ENCODE peak calls at places on chromosomes 16 and 17, in seven cellular contexts. O is sigmoid colon, D is GM23338, M is cardiac muscle cell, R is lung, W is adrenal gland, F is gastrocnemius medialis. X is an unnamed sample.
A peak's percentile ranks its signal among the peaks of the same experiment; 100 is the strongest.

GRCh38 chr16:1042776-1043349 is 29.7 kb upstream of the SSTR5 start:
- DNase-seq in O (no peak), D (no peak), M (no peak), R (no peak), W (no peak), F (no peak), X (no peak)

GRCh38 chr17:37527249-37527851 is 37.7 kb downstream of the DUSP14 start:
- DNase-seq in O (no peak), D (peak; percentile 92), M (peak; percentile 61), R (no peak), W (no peak), F (no peak), X (peak; percentile 25)

GRCh38 chr16:29925805-29926674 is at the start of gene KCTD13:
- DNase-seq in O (peak; percentile 91), D (peak; percentile 94), M (peak; percentile 93), R (peak; percentile 84), W (peak; percentile 76), F (peak; percentile 73), X (peak; percentile 90)

GRCh38 chr17:57009737-57010445 is 32.0 kb downstream of the SCPEP1 start:
- DNase-seq in O (no peak), D (peak; percentile 92), M (peak; percentile 47), R (peak; percentile 51), W (peak; percentile 38), F (peak; percentile 25), X (peak; percentile 68)

GRCh38 chr17:81599719-81600486 is 37.0 kb downstream of the NPLOC4 start:
- DNase-seq in O (peak; percentile 73), D (peak; percentile 20), M (no peak), R (no peak), W (peak; percentile 51), F (no peak), X (no peak)

GRCh38 chr17:30950189-30950588 is 20.6 kb upstream of the RNF135 start:
- DNase-seq in O (no peak), D (no peak), M (no peak), R (no peak), W (no peak), F (no peak), X (no peak)

GRCh38 chr16:6576646-6577045 is 756.0 kb upstream of the RBFOX1 start:
- DNase-seq in O (no peak), D (no peak), M (no peak), R (no peak), W (no peak), F (no peak), X (no peak)

GRCh38 chr17:6471531-6472465 is 27.5 kb downstream of the PIMREG start:
- DNase-seq in O (no peak), D (peak; percentile 34), M (no peak), R (no peak), W (peak; percentile 59), F (no peak), X (no peak)

GRCh38 chr16:22670044-22670536 is 143.9 kb upstream of the HS3ST2 start:
- DNase-seq in O (peak; percentile 56), D (no peak), M (no peak), R (no peak), W (no peak), F (no peak), X (no peak)

GRCh38 chr17:16427020-16427419 is 11.6 kb downstream of the TRPV2 start:
- DNase-seq in O (no peak), D (no peak), M (no peak), R (no peak), W (no peak), F (no peak), X (no peak)

GRCh38 chr16:64478258-64478906 is 643.5 kb downstream of the CDH11 start:
- DNase-seq in O (no peak), D (no peak), M (peak; percentile 14), R (peak; percentile 53), W (peak; percentile 17), F (no peak), X (no peak)

GRCh38 chr17:42536372-42537155 is 523 bp downstream of the NAGLU start:
- DNase-seq in O (peak; percentile 96), D (peak; percentile 90), M (peak; percentile 87), R (peak; percentile 88), W (peak; percentile 94), F (peak; percentile 87), X (peak; percentile 90)

GRCh38 chr16:14307623-14308356 is 236.7 kb downstream of the MRTFB start:
- DNase-seq in O (no peak), D (peak; percentile 21), M (no peak), R (no peak), W (peak; percentile 74), F (peak; percentile 91), X (no peak)

GRCh38 chr17:7823581-7824001 is 10.4 kb upstream of the KDM6B start:
- DNase-seq in O (no peak), D (peak; percentile 63), M (no peak), R (no peak), W (no peak), F (no peak), X (no peak)

GRCh38 chr16:79369796-79370195 is 230.7 kb downstream of the MAF start:
- DNase-seq in O (no peak), D (no peak), M (no peak), R (no peak), W (no peak), F (peak; percentile 76), X (no peak)

GRCh38 chr17:45965741-45966140 is 33.3 kb upstream of the STH start:
- DNase-seq in O (no peak), D (no peak), M (no peak), R (no peak), W (no peak), F (no peak), X (no peak)

GRCh38 chr16:71732587-71732986 is 8.1 kb upstream of the PHLPP2 start:
- DNase-seq in O (no peak), D (no peak), M (no peak), R (no peak), W (no peak), F (no peak), X (no peak)

GRCh38 chr17:77687921-77688320 is 270.6 kb upstream of the TNRC6C start:
- DNase-seq in O (no peak), D (no peak), M (no peak), R (no peak), W (no peak), F (no peak), X (no peak)

GRCh38 chr17:1413281-1413791 is 13.3 kb upstream of the YWHAE start:
- DNase-seq in O (no peak), D (no peak), M (no peak), R (peak; percentile 77), W (peak; percentile 88), F (peak; percentile 90), X (peak; percentile 38)

GRCh38 chr17:31216053-31216751 is 80.8 kb downstream of the OMG start:
- DNase-seq in O (no peak), D (peak; percentile 77), M (peak; percentile 51), R (no peak), W (no peak), F (no peak), X (no peak)

GRCh38 chr16:20814761-20815160 is 8.4 kb downstream of the REXO5 start:
- DNase-seq in O (no peak), D (no peak), M (no peak), R (no peak), W (no peak), F (no peak), X (no peak)

GRCh38 chr17:57138956-57139576 is 54.0 kb downstream of the AKAP1 start:
- DNase-seq in O (no peak), D (peak; percentile 31), M (no peak), R (no peak), W (no peak), F (peak; percentile 68), X (no peak)

DNA sequence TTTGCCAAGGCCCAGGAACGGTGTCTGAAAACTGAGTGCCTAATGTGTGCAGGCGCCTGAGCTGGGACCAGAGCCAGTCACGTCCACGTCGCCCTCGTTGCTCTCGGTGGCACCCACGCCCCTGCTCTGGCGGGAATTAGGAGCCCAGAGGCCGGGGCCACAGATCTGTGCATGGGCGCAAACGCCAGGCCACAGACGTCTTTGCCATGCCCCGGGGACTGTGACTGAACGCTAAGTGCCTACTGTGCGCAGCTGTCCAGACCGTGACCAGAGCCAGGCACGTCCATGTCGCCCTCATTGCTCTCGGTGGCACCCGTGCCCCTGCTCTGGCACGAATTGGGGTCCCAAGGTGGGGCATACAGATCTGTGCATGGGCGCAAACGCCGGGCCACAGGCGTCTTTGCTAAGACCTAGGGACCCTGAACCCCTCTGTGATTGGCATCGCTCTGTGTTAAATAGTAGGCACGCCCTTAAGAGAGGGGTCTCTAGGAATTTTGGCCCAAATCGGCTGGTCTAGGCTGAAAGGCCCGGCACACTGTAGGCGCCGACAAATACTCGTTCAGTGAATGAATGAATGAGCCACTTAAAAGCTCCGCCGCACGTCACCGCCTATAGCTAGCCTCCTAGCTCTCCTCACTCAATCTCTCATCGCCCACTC is 830 bp upstream of the UBALD1 start:
- DNase-seq in O (no peak), D (no peak), M (no peak), R (no peak), W (peak; percentile 47), F (peak; percentile 46), X (peak; percentile 50)
- H3K4me1 ChIP-seq in O (peaks cover 66% of the 10 kb centered on the region), D (peaks cover 46% of the 10 kb centered on the region), M (peaks cover 9% of the 10 kb centered on the region), R (peaks cover 24% of the 10 kb centered on the region), W (peaks cover 19% of the 10 kb centered on the region), F (peaks cover 66% of the 10 kb centered on the region), X (peaks cover 19% of the 10 kb centered on the region)

DNA sequence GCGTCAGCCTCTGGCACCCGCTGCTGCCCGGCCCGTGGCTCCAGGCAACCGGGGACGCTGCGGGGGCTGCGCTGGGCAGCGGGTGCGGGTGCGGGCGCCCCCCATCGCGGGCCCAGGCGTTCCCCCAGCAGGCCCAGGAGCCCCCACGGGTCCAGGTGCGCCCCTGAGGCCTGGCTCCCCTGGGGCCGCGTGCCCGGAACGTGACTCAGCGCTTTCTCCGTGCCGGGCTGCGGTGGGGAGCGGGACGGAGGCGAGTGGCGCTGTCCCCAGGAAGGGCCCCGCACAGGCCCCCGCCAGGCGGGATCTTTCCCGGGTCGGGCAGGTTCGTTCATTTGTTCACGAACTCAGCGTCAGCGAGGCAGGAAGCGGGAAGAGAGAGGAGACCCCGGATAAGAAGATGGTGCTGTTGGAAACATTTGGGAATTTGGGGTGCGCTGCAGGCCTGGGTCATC is 18.4 kb upstream of the EXOC7 start:
- DNase-seq in O (peak; percentile 78), D (peak; percentile 72), M (no peak), R (no peak), W (no peak), F (no peak), X (peak; percentile 19)
- H3K4me3 ChIP-seq in O (peak overlapping the region; percentile 34), D (peak overlapping the region; percentile 53), M (no peak overlapping the region), R (no peak overlapping the region), W (no peak overlapping the region), F (peak overlapping the region; percentile 44), X (peak overlapping the region; percentile 35)

GRCh38 chr16:88376835-88377726 is 5.7 kb upstream of the ZNF469 start:
- DNase-seq in O (peak; percentile 62), D (no peak), M (no peak), R (no peak), W (no peak), F (no peak), X (no peak)
- H3K4me1 ChIP-seq in O (peaks cover 6% of the 10 kb centered on the region), D (peaks cover 9% of the 10 kb centered on the region), M (no peaks in the 10 kb centered on the region), R (no peaks in the 10 kb centered on the region), W (no peaks in the 10 kb centered on the region), F (no peaks in the 10 kb centered on the region), X (no peaks in the 10 kb centered on the region)

DNA sequence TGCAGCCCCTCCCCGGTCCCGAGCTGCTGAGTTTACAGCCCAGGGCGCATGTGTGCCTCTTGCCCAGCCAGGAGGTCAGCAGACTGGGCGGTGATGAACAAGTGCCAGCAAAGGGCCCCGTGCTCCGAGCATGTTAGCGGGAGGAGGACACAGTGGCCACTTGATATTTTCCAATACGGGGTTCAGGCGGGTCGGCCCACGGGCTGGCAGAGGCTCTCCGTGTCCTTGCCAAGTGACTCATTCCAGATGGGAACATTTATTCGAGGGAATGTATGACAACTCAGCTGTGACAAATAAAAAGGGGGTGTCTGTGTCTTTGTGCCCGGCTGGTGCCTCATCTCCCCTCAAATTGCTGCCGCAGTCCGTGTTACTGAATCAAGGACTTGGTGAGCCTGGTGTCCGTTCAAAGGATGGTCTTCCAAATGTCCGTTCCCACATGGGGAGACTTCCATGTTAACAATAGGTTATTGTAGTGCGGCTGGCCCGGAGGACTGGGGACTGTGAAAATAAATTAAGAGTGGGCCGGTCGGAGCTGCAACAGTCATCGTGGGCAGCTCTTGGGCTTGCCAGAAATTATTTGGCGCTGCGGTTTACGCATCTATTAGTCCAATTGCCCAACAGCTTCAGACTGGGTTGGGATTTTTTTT is 173.9 kb upstream of the CIBAR2 start:
- DNase-seq in O (peak; percentile 89), D (no peak), M (no peak), R (peak; percentile 65), W (peak; percentile 97), F (peak; percentile 93), X (peak; percentile 44)
- H3K4me3 ChIP-seq in O (no peak overlapping the region), D (no peak overlapping the region), M (no peak overlapping the region), R (no peak overlapping the region), W (no peak overlapping the region), F (peak overlapping the region; percentile 37), X (no peak overlapping the region)

X was measured in colonic mucosa.